ENCODE peak calls at places on chromosomes 12 and 14, in four cellular contexts. L, S, W and K are unnamed samples.

GRCh38 chr12:56158926-56159461 is 835 bp downstream of the MYL6 start:
- DNase-seq in W (peak), L (no peak), S (no peak), K (peak)

GRCh38 chr14:68141531-68142088 is 322.0 kb downstream of the RAD51B start:
- DNase-seq in S (no peak), W (peak), L (peak), K (no peak)

GRCh38 chr12:24560192-24560591 is 388.7 kb downstream of the BCAT1 start:
- DNase-seq in W (peak), S (no peak), L (no peak), K (no peak)

GRCh38 chr12:132583736-132584135 is 26.6 kb downstream of the LRCOL1 start:
- DNase-seq in S (no peak), L (no peak), W (no peak), K (no peak)

GRCh38 chr12:26786491-26787124 is 46.4 kb downstream of the ITPR2 start:
- DNase-seq in L (no peak), W (no peak), S (no peak), K (no peak)

GRCh38 chr14:52873694-52874093 is 77.2 kb downstream of the FERMT2 start:
- DNase-seq in L (no peak), S (no peak), W (no peak), K (no peak)

GRCh38 chr12:111222520-111222919 is 146.4 kb downstream of the PHETA1 start:
- DNase-seq in W (no peak), S (no peak), L (no peak), K (no peak)

GRCh38 chr12:52655720-52656124 is 3.7 kb upstream of the KRT2 start:
- DNase-seq in L (no peak), W (no peak), S (no peak), K (no peak)

GRCh38 chr12:104792570-104792969 is 165.5 kb downstream of the SLC41A2 start:
- DNase-seq in S (no peak), W (peak), L (peak), K (no peak)

GRCh38 chr12:18752280-18752920 is 14.5 kb downstream of the CAPZA3 start:
- DNase-seq in S (no peak), W (peak), L (peak), K (no peak)

GRCh38 chr12:70719672-70720420 is 82.6 kb upstream of the PTPRB start:
- DNase-seq in W (peak), S (no peak), L (no peak), K (no peak)

GRCh38 chr14:59511916-59512530 is 27.7 kb downstream of the JKAMP start:
- DNase-seq in L (no peak), S (no peak), W (no peak), K (no peak)

GRCh38 chr12:100473716-100474150 is at the start of gene NR1H4:
- DNase-seq in S (no peak), L (no peak), W (peak), K (no peak)

GRCh38 chr12:53561590-53561953 is 54.3 kb upstream of the NPFF start:
- DNase-seq in L (peak), W (peak), S (no peak), K (no peak)

GRCh38 chr14:73749706-73750105 is 35.5 kb upstream of the PNMA1 start:
- DNase-seq in L (no peak), W (no peak), S (no peak), K (no peak)

GRCh38 chr12:122203301-122203967 is at the start of gene B3GNT4:
- DNase-seq in S (no peak), L (no peak), W (peak), K (no peak)

GRCh38 chr12:1666685-1667162 is 24.1 kb upstream of the ADIPOR2 start:
- DNase-seq in W (no peak), S (no peak), L (no peak), K (no peak)